ENCODE peak calls at places on chromosome X, in six cellular contexts. S, U, R, I, C and F are unnamed samples. For H3K4me1, the result is how much of the 10 kb centered on the place peaks cover.

GRCh38 chrX:151155234-151155633 is 21.1 kb upstream of the GPR50 start:
- DNase-seq in S (no peak), R (no peak), U (no peak), I (no peak), C (no peak), F (no peak)

GRCh38 chrX:4656419-4656818 is 943.0 kb upstream of the PRKX start:
- DNase-seq in R (no peak), U (no peak), I (no peak), S (peak), C (no peak), F (no peak)

GRCh38 chrX:104284407-104285000 is 29.8 kb upstream of the ESX1 start:
- DNase-seq in R (no peak), U (no peak), I (no peak), S (no peak), C (no peak), F (no peak)

GRCh38 chrX:44874481-44875184 is 1.6 kb downstream of the KDM6A start:
- DNase-seq in S (peak), U (no peak), I (no peak), R (peak), C (peak), F (no peak)

GRCh38 chrX:9473708-9474107 is 8.8 kb downstream of the TBL1X start:
- DNase-seq in R (no peak), U (no peak), S (no peak), I (no peak), C (no peak), F (no peak)

GRCh38 chrX:132738951-132739350 is 219.5 kb downstream of the HS6ST2 start:
- DNase-seq in C (no peak), U (no peak), I (no peak), R (no peak), S (no peak), F (no peak)

GRCh38 chrX:121102101-121102500 is 54.7 kb downstream of the GLUD2 start:
- DNase-seq in I (no peak), S (no peak), C (no peak), R (no peak), U (no peak), F (no peak)

GRCh38 chrX:37291924-37292323 is 57.2 kb upstream of the PRRG1 start:
- DNase-seq in C (no peak), R (no peak), S (no peak), I (no peak), U (no peak), F (no peak)

GRCh38 chrX:103384672-103385071 is 8.3 kb downstream of the BEX3 start:
- DNase-seq in U (no peak), R (no peak), I (no peak), C (no peak), S (no peak), F (no peak)

GRCh38 chrX:41350976-41351569 is 17.1 kb downstream of the DDX3X start:
- DNase-seq in R (peak), I (no peak), S (peak), U (no peak), C (no peak), F (no peak)

GRCh38 chrX:38799995-38800394 is 1.3 kb upstream of the MID1IP1 start:
- DNase-seq in S (no peak), I (no peak), C (peak), U (no peak), R (no peak), F (no peak)

GRCh38 chrX:102651968-102652744 is 873 bp downstream of the GPRASP1 start:
- DNase-seq in C (peak), S (no peak), U (peak), R (peak), I (no peak), F (no peak)

DNA sequence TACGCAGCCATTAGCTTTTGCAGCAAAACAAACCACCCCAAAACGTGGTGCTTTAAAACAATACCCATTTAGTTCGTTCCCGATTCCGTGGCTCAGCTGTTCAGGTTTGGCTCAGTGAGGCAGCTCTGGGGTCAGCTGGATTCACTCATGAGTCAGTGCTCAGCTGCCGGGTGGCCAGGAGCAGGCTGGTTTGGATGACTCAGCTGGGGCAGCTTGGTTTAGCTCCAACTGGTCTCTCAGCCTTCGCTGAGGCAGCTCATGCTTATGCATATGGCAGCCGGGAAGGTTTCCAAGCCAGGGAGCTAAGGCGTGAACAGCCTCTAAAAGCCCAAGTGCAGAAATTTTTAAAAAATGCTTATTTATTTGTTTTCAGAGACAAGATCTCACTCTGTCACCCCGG is 13.3 kb upstream of the CD99 start:
- DNase-seq in I (no peak), C (no peak), S (peak), U (peak), R (no peak), F (no peak)
- TF ChIP-seq CTCF in I (no peak), C (no peak), S (no peak), U (no peak), R (no peak), F (no peak)

GRCh38 chrX:107935664-107936433 is 46.3 kb downstream of the TEX13B start:
- DNase-seq in U (no peak), I (no peak), R (peak), S (peak), C (no peak), F (no peak)
- H3K4me1 ChIP-seq in U (under half), I (under half), R (under half), S (under half), C (under half), F (under half)

GRCh38 chrX:40282901-40283674 is 185.3 kb upstream of the BCOR start:
- DNase-seq in R (no peak), U (no peak), I (no peak), C (no peak), S (no peak), F (no peak)

GRCh38 chrX:40285876-40286275 is 188.1 kb upstream of the BCOR start:
- DNase-seq in U (no peak), S (no peak), I (no peak), R (no peak), C (no peak), F (no peak)

GRCh38 chrX:40282348-40282747 is 184.6 kb upstream of the BCOR start:
- DNase-seq in I (no peak), S (no peak), U (no peak), C (no peak), R (no peak), F (no peak)

GRCh38 chrX:40283981-40284380 is 186.2 kb upstream of the BCOR start:
- DNase-seq in S (no peak), I (no peak), R (no peak), U (no peak), C (no peak), F (no peak)

GRCh38 chrX:40284852-40285251 is 187.1 kb upstream of the BCOR start:
- DNase-seq in C (no peak), I (no peak), R (no peak), U (no peak), S (no peak), F (no peak)
- TF ChIP-seq CTCF in C (no peak), I (no peak), R (no peak), U (no peak), S (peak), F (no peak)

DNA sequence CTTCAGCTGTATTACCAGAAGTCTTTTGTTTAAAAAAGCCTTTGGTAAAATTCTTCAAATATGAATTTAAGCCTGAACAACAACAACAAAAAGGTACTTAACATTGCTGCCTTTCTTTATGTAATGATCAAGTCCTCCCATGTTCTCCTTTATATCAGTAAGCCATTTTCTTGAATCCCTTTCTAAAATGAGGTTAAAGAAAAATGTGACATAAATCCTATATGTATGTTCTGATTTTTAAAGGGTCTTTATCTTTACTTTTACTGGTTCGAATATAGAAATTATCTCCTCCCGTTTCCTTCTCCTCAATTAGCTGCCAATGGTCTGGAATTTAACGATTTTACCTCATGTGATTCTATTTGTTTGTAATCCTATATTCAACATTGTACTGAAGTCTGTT is 522.8 kb downstream of the IL1RAPL1 start:
- DNase-seq in R (no peak), U (no peak), C (no peak), I (no peak), S (no peak), F (no peak)
- H3K4me1 ChIP-seq in R (under half), U (under half), C (under half), I (under half), S (under half), F (under half)

GRCh38 chrX:11460347-11460746 is 167.1 kb downstream of the AMELX start:
- DNase-seq in I (no peak), U (no peak), C (no peak), S (peak), R (no peak), F (no peak)
- TF ChIP-seq CTCF in I (no peak), U (no peak), C (no peak), S (peak), R (peak), F (no peak)

GRCh38 chrX:30593435-30594200 is 16.1 kb upstream of the TASL start:
- DNase-seq in R (no peak), S (peak), I (no peak), C (peak), U (no peak), F (no peak)
- H3K4me1 ChIP-seq in R (under half), S (under half), I (under half), C (under half), U (under half), F (under half)

GRCh38 chrX:22664826-22665225 is 334.9 kb upstream of the DDX53 start:
- DNase-seq in S (no peak), U (no peak), R (peak), C (no peak), I (no peak), F (no peak)

GRCh38 chrX:22666441-22666840 is 333.3 kb upstream of the DDX53 start:
- DNase-seq in I (no peak), U (no peak), R (peak), C (no peak), S (peak), F (no peak)

GRCh38 chrX:22665818-22666217 is 333.9 kb upstream of the DDX53 start:
- DNase-seq in U (no peak), R (no peak), S (no peak), C (no peak), I (no peak), F (no peak)

GRCh38 chrX:22660756-22661155 is 339.0 kb upstream of the DDX53 start:
- DNase-seq in R (no peak), I (no peak), U (no peak), C (no peak), S (no peak), F (no peak)

DNA sequence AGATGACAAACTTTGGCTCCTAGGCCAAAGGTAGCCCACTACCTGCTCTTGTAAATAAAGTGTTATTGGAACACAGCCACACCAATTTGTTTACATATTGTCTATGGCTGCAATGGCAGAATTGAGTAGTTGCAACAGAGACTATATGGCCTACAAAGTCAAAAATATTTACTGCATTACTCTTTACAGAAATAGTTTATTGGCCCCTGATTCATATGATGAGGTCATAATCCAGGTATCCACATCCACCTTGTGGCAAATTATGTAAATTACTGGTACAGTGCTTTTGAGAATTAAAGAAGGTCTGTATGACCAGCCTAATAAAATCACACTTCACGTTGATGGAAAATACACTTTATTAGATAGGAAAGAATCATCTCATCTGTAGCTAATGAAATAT is 337.0 kb upstream of the DDX53 start:
- DNase-seq in C (no peak), R (no peak), I (no peak), S (peak), U (no peak), F (no peak)
- TF ChIP-seq CTCF in C (no peak), R (no peak), I (no peak), S (peak), U (no peak), F (no peak)